ENCODE peak calls at places on chromosomes 7 and 10, in six cellular contexts. T, Q, J, W, B and K are unnamed samples.

GRCh38 chr7:101172005-101172853 is 6.9 kb upstream of the VGF start:
- DNase-seq in W (no peak), T (no peak), J (no peak), B (no peak), Q (no peak), K (no peak)

GRCh38 chr10:49817845-49818244 is 55.7 kb upstream of the OGDHL start:
- DNase-seq in J (no peak), B (no peak), T (no peak), Q (no peak), W (no peak), K (no peak)

GRCh38 chr10:32377458-32378370 is 30.8 kb upstream of the EPC1 start:
- DNase-seq in W (no peak), Q (peak; percentile 45), J (peak; percentile 58), T (no peak), B (no peak), K (peak; percentile 15)

GRCh38 chr10:52256832-52257691 is 57.0 kb upstream of the DKK1 start:
- DNase-seq in T (peak; percentile 9), J (peak; percentile 33), Q (peak; percentile 31), B (no peak), W (no peak), K (peak; percentile 15)

GRCh38 chr7:81162771-81163525 is 244.1 kb upstream of the SEMA3C start:
- DNase-seq in B (no peak), J (peak; percentile 11), W (no peak), T (no peak), Q (peak; percentile 70), K (no peak)

GRCh38 chr7:54643064-54643463 is 100.9 kb downstream of the VSTM2A start:
- DNase-seq in T (no peak), J (no peak), B (no peak), Q (no peak), W (no peak), K (no peak)

GRCh38 chr7:70298780-70299446 is 700.6 kb downstream of the AUTS2 start:
- DNase-seq in W (no peak), J (no peak), Q (no peak), T (no peak), B (no peak), K (no peak)

GRCh38 chr10:79084012-79084971 is 15.5 kb downstream of the ZMIZ1 start:
- DNase-seq in W (no peak), B (peak; percentile 70), T (no peak), J (peak; percentile 96), Q (peak; percentile 83), K (no peak)

GRCh38 chr7:116948934-116949333 is 4.4 kb upstream of the ST7 start:
- DNase-seq in Q (no peak), W (no peak), J (peak; percentile 57), T (no peak), B (no peak), K (no peak)

GRCh38 chr10:114920459-114920858 is 17.5 kb upstream of the TRUB1 start:
- DNase-seq in J (no peak), B (no peak), Q (no peak), W (no peak), T (no peak), K (no peak)

GRCh38 chr7:25565949-25566348 is 337.7 kb upstream of the NPVF start:
- DNase-seq in T (peak; percentile 57), J (peak; percentile 84), B (peak; percentile 63), W (no peak), Q (peak; percentile 69), K (peak; percentile 51)

GRCh38 chr7:95011156-95011928 is 103.9 kb downstream of the PPP1R9A start:
- DNase-seq in W (no peak), T (no peak), B (no peak), J (peak; percentile 26), Q (peak; percentile 21), K (no peak)

GRCh38 chr10:86254526-86255174 is 111.9 kb downstream of the GRID1 start:
- DNase-seq in Q (no peak), J (no peak), B (no peak), W (no peak), T (no peak), K (no peak)

GRCh38 chr7:131604841-131605279 is 48.4 kb upstream of the PODXL start:
- DNase-seq in T (no peak), W (peak; percentile 9), B (no peak), Q (peak; percentile 77), J (peak; percentile 35), K (no peak)

GRCh38 chr10:86306628-86307278 is 59.8 kb downstream of the GRID1 start:
- DNase-seq in Q (peak; percentile 4), B (peak; percentile 62), T (no peak), J (peak; percentile 12), W (no peak), K (peak; percentile 36)

GRCh38 chr10:12589789-12590188 is 240.4 kb downstream of the CAMK1D start:
- DNase-seq in B (no peak), W (no peak), J (no peak), Q (no peak), T (no peak), K (no peak)

GRCh38 chr10:62471718-62472117 is 97.5 kb downstream of the ZNF365 start:
- DNase-seq in J (no peak), W (no peak), T (no peak), Q (peak; percentile 34), B (no peak), K (no peak)

GRCh38 chr10:124070666-124071065 is 22.7 kb downstream of the CHST15 start:
- DNase-seq in T (no peak), J (no peak), Q (no peak), W (no peak), B (no peak), K (no peak)

GRCh38 chr7:28406192-28406591 is 6.1 kb upstream of the CREB5 start:
- DNase-seq in W (no peak), J (no peak), B (no peak), Q (no peak), T (no peak), K (no peak)

GRCh38 chr10:3068201-3068967 is 1.0 kb downstream of the PFKP start:
- DNase-seq in W (no peak), J (peak; percentile 79), T (peak; percentile 70), Q (peak; percentile 54), B (peak; percentile 63), K (peak; percentile 84)

GRCh38 chr7:150784954-150785353 is 15.2 kb downstream of the TMEM176B start:
- DNase-seq in Q (no peak), J (no peak), T (no peak), B (no peak), W (no peak), K (no peak)

GRCh38 chr10:20276127-20276979 is 460.1 kb downstream of the PLXDC2 start:
- DNase-seq in J (no peak), T (no peak), B (no peak), W (peak; percentile 66), Q (no peak), K (no peak)

GRCh38 chr10:13659887-13660544 is 73.3 kb downstream of the PRPF18 start:
- DNase-seq in J (peak; percentile 81), W (peak; percentile 30), B (peak; percentile 65), T (peak; percentile 82), Q (peak; percentile 50), K (peak; percentile 88)

GRCh38 chr7:143901360-143901709 is 641 bp downstream of the TCAF1 start:
- DNase-seq in W (no peak), J (peak; percentile 70), T (no peak), B (no peak), Q (peak; percentile 58), K (no peak)

GRCh38 chr10:59894114-59894513 is 12.2 kb downstream of the CCDC6 start:
- DNase-seq in T (no peak), Q (peak; percentile 93), B (no peak), W (no peak), J (peak; percentile 85), K (no peak)

GRCh38 chr7:36048902-36049240 is 104.2 kb upstream of the EEPD1 start:
- DNase-seq in B (no peak), W (no peak), Q (peak; percentile 31), J (no peak), T (no peak), K (no peak)

GRCh38 chr10:102418612-102419560 is at the start of gene PSD:
- DNase-seq in T (no peak), B (no peak), Q (no peak), J (no peak), W (no peak), K (no peak)

GRCh38 chr7:5997210-5997808 is 11.5 kb downstream of the PMS2 start:
- DNase-seq in J (peak; percentile 81), B (peak; percentile 23), Q (peak; percentile 69), W (no peak), T (peak; percentile 45), K (peak; percentile 48)
- TF ChIP-seq CTCF in J (peak; percentile 62), B (no peak), Q (peak; percentile 74), W (peak; percentile 33), T (peak; percentile 36), K (peak; percentile 29)

GRCh38 chr10:96252730-96253129 is 18.6 kb downstream of the BLNK start:
- DNase-seq in B (no peak), Q (no peak), J (no peak), T (no peak), W (no peak), K (no peak)
- TF ChIP-seq CTCF in B (no peak), Q (no peak), J (no peak), T (no peak), W (no peak), K (no peak)

GRCh38 chr10:289581-289980 is 154.3 kb downstream of the ZMYND11 start:
- DNase-seq in Q (no peak), W (no peak), B (no peak), T (no peak), J (no peak), K (no peak)

GRCh38 chr10:290026-290725 is 154.9 kb downstream of the ZMYND11 start:
- DNase-seq in W (no peak), B (no peak), T (no peak), J (peak; percentile 85), Q (no peak), K (no peak)

GRCh38 chr10:288605-289200 is 153.4 kb downstream of the ZMYND11 start:
- DNase-seq in W (no peak), T (no peak), B (no peak), J (no peak), Q (no peak), K (no peak)

GRCh38 chr10:287029-287428 is 151.8 kb downstream of the ZMYND11 start:
- DNase-seq in B (no peak), J (no peak), T (no peak), W (no peak), Q (peak; percentile 64), K (no peak)

DNA sequence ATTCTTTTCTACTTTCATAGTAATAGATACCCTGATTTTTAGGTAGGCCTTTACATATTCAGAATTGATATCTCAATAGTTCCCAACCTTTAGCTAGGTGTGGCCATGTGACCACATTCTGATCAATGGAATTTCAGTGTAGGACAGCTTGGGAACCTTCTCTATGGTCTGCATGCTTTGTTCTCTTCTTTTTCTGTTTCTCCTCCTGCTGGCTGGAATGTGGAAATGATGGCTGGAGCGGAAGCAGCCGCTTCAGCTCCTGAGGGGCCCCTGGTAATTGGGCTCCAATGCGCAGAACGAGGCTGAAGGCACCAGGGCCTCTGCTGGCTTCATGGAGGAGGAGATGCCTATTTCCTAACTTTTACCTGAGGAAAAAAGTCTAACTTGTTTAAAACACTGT is 152.6 kb downstream of the ZMYND11 start:
- DNase-seq in B (peak; percentile 33), W (no peak), J (no peak), Q (no peak), T (no peak), K (no peak)
- TF ChIP-seq CTCF in B (peak; percentile 53), W (no peak), J (peak; percentile 26), Q (peak; percentile 31), T (no peak), K (no peak)

DNA sequence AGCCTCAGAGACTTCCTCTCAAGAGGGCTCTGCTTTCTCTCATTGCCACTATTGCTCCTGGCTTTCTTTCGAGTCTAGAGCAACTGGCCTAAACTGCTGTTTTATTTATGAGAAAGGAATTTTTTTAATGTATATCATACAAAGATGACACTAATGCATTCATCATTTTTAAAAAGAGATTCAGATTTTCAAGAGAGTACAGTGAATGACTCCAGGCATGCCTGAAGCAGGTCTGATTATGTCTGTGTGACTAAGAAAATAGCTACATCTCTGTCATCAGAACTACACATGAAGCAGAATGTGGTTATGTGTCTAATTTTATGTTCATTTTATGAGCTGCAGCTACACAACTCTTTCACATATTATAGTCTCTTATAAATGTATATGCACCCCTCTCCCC is 30.4 kb downstream of the NRCAM start:
- DNase-seq in B (no peak), W (no peak), Q (no peak), J (no peak), T (no peak), K (no peak)
- TF ChIP-seq CTCF in B (no peak), W (no peak), Q (no peak), J (no peak), T (no peak), K (no peak)